ENCODE peak calls at places on chromosomes 7 and 10, in six cellular contexts. One of them, this sample, is unnamed.

GRCh38 chr10:89668391-89669180 is 23.5 kb upstream of the PANK1 start:
- DNase-seq in NCI-H774: no peak
- DNase-seq in heart left ventricle: no peak
- DNase-seq in activated CD4-positive, alpha-beta T cell treated with anti-CD3 and anti-CD28 coated beads, Interleukin-2, amount 50 U/mL, for 1 hour: no peak
- DNase-seq in stromal cell of bone marrow: no peak
- DNase-seq in stimulated activated CD4-positive, alpha-beta T cell treated with anti-CD3 and anti-CD28 coated beads, Interleukin-1b, Interleukin-23, amount 100 ng/mL, for 24 hours: no peak
- DNase-seq in this sample: no peak

GRCh38 chr7:33790746-33791145 is 114.6 kb upstream of the BMPER start:
- DNase-seq in heart left ventricle: no peak
- DNase-seq in stimulated activated CD4-positive, alpha-beta T cell treated with anti-CD3 and anti-CD28 coated beads, Interleukin-1b, Interleukin-23, amount 100 ng/mL, for 24 hours: no peak
- DNase-seq in stromal cell of bone marrow: no peak
- DNase-seq in NCI-H774: no peak
- DNase-seq in activated CD4-positive, alpha-beta T cell treated with anti-CD3 and anti-CD28 coated beads, Interleukin-2, amount 50 U/mL, for 1 hour: no peak
- DNase-seq in this sample: no peak

GRCh38 chr7:141053626-141054025 is 20.2 kb upstream of the TMEM178B start:
- DNase-seq in heart left ventricle: no peak
- DNase-seq in stromal cell of bone marrow: no peak
- DNase-seq in NCI-H774: peak; percentile 34
- DNase-seq in activated CD4-positive, alpha-beta T cell treated with anti-CD3 and anti-CD28 coated beads, Interleukin-2, amount 50 U/mL, for 1 hour: peak; percentile 49
- DNase-seq in stimulated activated CD4-positive, alpha-beta T cell treated with anti-CD3 and anti-CD28 coated beads, Interleukin-1b, Interleukin-23, amount 100 ng/mL, for 24 hours: no peak
- DNase-seq in this sample: no peak

GRCh38 chr10:43689955-43690771 is 41.5 kb upstream of the ZNF32 start:
- DNase-seq in stromal cell of bone marrow: peak; percentile 58
- DNase-seq in stimulated activated CD4-positive, alpha-beta T cell treated with anti-CD3 and anti-CD28 coated beads, Interleukin-1b, Interleukin-23, amount 100 ng/mL, for 24 hours: peak; percentile 73
- DNase-seq in heart left ventricle: peak; percentile 95
- DNase-seq in NCI-H774: peak; percentile 70
- DNase-seq in activated CD4-positive, alpha-beta T cell treated with anti-CD3 and anti-CD28 coated beads, Interleukin-2, amount 50 U/mL, for 1 hour: peak; percentile 83
- DNase-seq in this sample: no peak

GRCh38 chr7:77657427-77658331 is 38.6 kb upstream of the RSBN1L start:
- DNase-seq in stromal cell of bone marrow: no peak
- DNase-seq in activated CD4-positive, alpha-beta T cell treated with anti-CD3 and anti-CD28 coated beads, Interleukin-2, amount 50 U/mL, for 1 hour: no peak
- DNase-seq in NCI-H774: peak; percentile 63
- DNase-seq in stimulated activated CD4-positive, alpha-beta T cell treated with anti-CD3 and anti-CD28 coated beads, Interleukin-1b, Interleukin-23, amount 100 ng/mL, for 24 hours: no peak
- DNase-seq in heart left ventricle: no peak
- DNase-seq in this sample: no peak

GRCh38 chr7:100684534-100685042 is 9.5 kb downstream of the GIGYF1 start:
- DNase-seq in stimulated activated CD4-positive, alpha-beta T cell treated with anti-CD3 and anti-CD28 coated beads, Interleukin-1b, Interleukin-23, amount 100 ng/mL, for 24 hours: no peak
- DNase-seq in stromal cell of bone marrow: no peak
- DNase-seq in activated CD4-positive, alpha-beta T cell treated with anti-CD3 and anti-CD28 coated beads, Interleukin-2, amount 50 U/mL, for 1 hour: no peak
- DNase-seq in NCI-H774: no peak
- DNase-seq in heart left ventricle: peak; percentile 26
- DNase-seq in this sample: no peak

GRCh38 chr10:95388539-95388938 is 97.7 kb upstream of the PDLIM1 start:
- DNase-seq in activated CD4-positive, alpha-beta T cell treated with anti-CD3 and anti-CD28 coated beads, Interleukin-2, amount 50 U/mL, for 1 hour: no peak
- DNase-seq in stromal cell of bone marrow: no peak
- DNase-seq in NCI-H774: peak; percentile 1
- DNase-seq in heart left ventricle: no peak
- DNase-seq in stimulated activated CD4-positive, alpha-beta T cell treated with anti-CD3 and anti-CD28 coated beads, Interleukin-1b, Interleukin-23, amount 100 ng/mL, for 24 hours: no peak
- DNase-seq in this sample: no peak

GRCh38 chr7:120502825-120503224 is 229.8 kb downstream of the KCND2 start:
- DNase-seq in activated CD4-positive, alpha-beta T cell treated with anti-CD3 and anti-CD28 coated beads, Interleukin-2, amount 50 U/mL, for 1 hour: no peak
- DNase-seq in stimulated activated CD4-positive, alpha-beta T cell treated with anti-CD3 and anti-CD28 coated beads, Interleukin-1b, Interleukin-23, amount 100 ng/mL, for 24 hours: no peak
- DNase-seq in NCI-H774: no peak
- DNase-seq in heart left ventricle: no peak
- DNase-seq in stromal cell of bone marrow: no peak
- DNase-seq in this sample: no peak

GRCh38 chr10:53726921-53727320 is 954.3 kb upstream of the MBL2 start:
- DNase-seq in activated CD4-positive, alpha-beta T cell treated with anti-CD3 and anti-CD28 coated beads, Interleukin-2, amount 50 U/mL, for 1 hour: no peak
- DNase-seq in stimulated activated CD4-positive, alpha-beta T cell treated with anti-CD3 and anti-CD28 coated beads, Interleukin-1b, Interleukin-23, amount 100 ng/mL, for 24 hours: no peak
- DNase-seq in heart left ventricle: no peak
- DNase-seq in stromal cell of bone marrow: no peak
- DNase-seq in NCI-H774: no peak
- DNase-seq in this sample: no peak

GRCh38 chr10:24866615-24867583 is 85.5 kb downstream of the PRTFDC1 start:
- DNase-seq in heart left ventricle: peak; percentile 67
- DNase-seq in activated CD4-positive, alpha-beta T cell treated with anti-CD3 and anti-CD28 coated beads, Interleukin-2, amount 50 U/mL, for 1 hour: no peak
- DNase-seq in stimulated activated CD4-positive, alpha-beta T cell treated with anti-CD3 and anti-CD28 coated beads, Interleukin-1b, Interleukin-23, amount 100 ng/mL, for 24 hours: no peak
- DNase-seq in stromal cell of bone marrow: peak; percentile 61
- DNase-seq in NCI-H774: peak; percentile 68
- DNase-seq in this sample: no peak

This sample was measured in SW 1271.